ENCODE peak calls at places on chromosome 2, in five cellular contexts. F is Karpas-422; S is CD8-positive, alpha-beta memory T cell; N is tibial nerve; E is Peyer's patch. V is an unnamed sample.
A peak's percentile ranks its signal among the peaks of the same experiment; 100 is the strongest.

GRCh38 chr2:207937818-207938217 is 87.5 kb downstream of the PLEKHM3 start:
- DNase-seq in F (no peak), S (no peak), N (no peak), E (no peak), V (no peak)

GRCh38 chr2:43323810-43324588 is 97.6 kb upstream of the ZFP36L2 start:
- DNase-seq in F (no peak), S (no peak), N (peak; percentile 89), E (no peak), V (peak; percentile 87)

GRCh38 chr2:241314181-241314932 is 1.1 kb downstream of the HDLBP start:
- DNase-seq in F (peak; percentile 75), S (no peak), N (peak; percentile 15), E (no peak), V (no peak)

GRCh38 chr2:200199576-200200263 is 106.8 kb upstream of the SPATS2L start:
- DNase-seq in F (peak; percentile 60), S (no peak), N (no peak), E (no peak), V (no peak)

GRCh38 chr2:26018184-26018716 is 15.6 kb upstream of the RAB10 start:
- DNase-seq in F (no peak), S (no peak), N (peak; percentile 50), E (peak; percentile 82), V (peak; percentile 93)

GRCh38 chr2:67612576-67612981 is 215.4 kb downstream of the ETAA1 start:
- DNase-seq in F (no peak), S (no peak), N (no peak), E (no peak), V (no peak)

GRCh38 chr2:148201075-148202004 is 180.4 kb downstream of the MBD5 start:
- DNase-seq in F (peak; percentile 86), S (peak; percentile 4), N (peak; percentile 6), E (peak; percentile 55), V (no peak)

GRCh38 chr2:215749092-215749957 is 264.0 kb downstream of the MREG start:
- DNase-seq in F (no peak), S (no peak), N (peak; percentile 56), E (peak; percentile 53), V (peak; percentile 58)

GRCh38 chr2:232611559-232612218 is 21.7 kb upstream of the EFHD1 start:
- DNase-seq in F (peak; percentile 87), S (peak; percentile 41), N (peak; percentile 69), E (peak; percentile 73), V (no peak)

GRCh38 chr2:159114835-159115234 is 146.4 kb downstream of the TANC1 start:
- DNase-seq in F (no peak), S (no peak), N (no peak), E (no peak), V (no peak)

GRCh38 chr2:75157435-75157834 is 41.9 kb downstream of the TACR1 start:
- DNase-seq in F (peak; percentile 54), S (no peak), N (no peak), E (no peak), V (no peak)

GRCh38 chr2:225779829-225780228 is 380.3 kb downstream of the NYAP2 start:
- DNase-seq in F (peak; percentile 9), S (no peak), N (no peak), E (no peak), V (no peak)

GRCh38 chr2:46653539-46653938 is 174.2 kb downstream of the TMEM247 start:
- DNase-seq in F (no peak), S (no peak), N (no peak), E (no peak), V (no peak)

GRCh38 chr2:224807153-224807964 is 91.2 kb upstream of the CCDC195 start:
- DNase-seq in F (no peak), S (no peak), N (no peak), E (no peak), V (no peak)

GRCh38 chr2:11109002-11109401 is 46.3 kb upstream of the SLC66A3 start:
- DNase-seq in F (no peak), S (no peak), N (no peak), E (no peak), V (no peak)

GRCh38 chr2:39902103-39902502 is 123.0 kb upstream of the THUMPD2 start:
- DNase-seq in F (no peak), S (no peak), N (no peak), E (no peak), V (no peak)

GRCh38 chr2:46157966-46158310 is 139.3 kb upstream of the EPAS1 start:
- DNase-seq in F (no peak), S (no peak), N (no peak), E (no peak), V (no peak)

GRCh38 chr2:222844323-222844722 is 16.5 kb upstream of the ACSL3 start:
- DNase-seq in F (no peak), S (no peak), N (no peak), E (no peak), V (peak; percentile 32)

GRCh38 chr2:7929276-7929675 is 752.6 kb upstream of the ID2 start:
- DNase-seq in F (no peak), S (no peak), N (no peak), E (no peak), V (no peak)

GRCh38 chr2:48423376-48423775 is 106.6 kb upstream of the STON1 start:
- DNase-seq in F (no peak), S (no peak), N (no peak), E (no peak), V (no peak)

GRCh38 chr2:169073972-169074751 is 4.8 kb downstream of the DHRS9 start:
- DNase-seq in F (no peak), S (no peak), N (no peak), E (no peak), V (no peak)

GRCh38 chr2:173957517-173957916 is 7.7 kb downstream of the SP3 start:
- DNase-seq in F (no peak), S (no peak), N (no peak), E (no peak), V (no peak)

GRCh38 chr2:17470855-17471641 is 47.2 kb downstream of the RAD51AP2 start:
- DNase-seq in F (peak; percentile 85), S (no peak), N (no peak), E (no peak), V (no peak)

GRCh38 chr2:85542777-85543176 is 3.8 kb downstream of the MAT2A start:
- DNase-seq in F (no peak), S (no peak), N (no peak), E (no peak), V (no peak)
- H3K4me3 ChIP-seq in F (no peak overlapping the region), S (no peak overlapping the region), N (no peak overlapping the region), E (no peak overlapping the region), V (no peak overlapping the region)

GRCh38 chr2:3492951-3493609 is 26.3 kb downstream of the ADI1 start:
- DNase-seq in F (no peak), S (no peak), N (peak; percentile 75), E (no peak), V (peak; percentile 80)

GRCh38 chr2:3491716-3492474 is 27.4 kb downstream of the ADI1 start:
- DNase-seq in F (no peak), S (no peak), N (no peak), E (no peak), V (no peak)

GRCh38 chr2:3491306-3491705 is 28.0 kb downstream of the ADI1 start:
- DNase-seq in F (no peak), S (no peak), N (no peak), E (no peak), V (no peak)

GRCh38 chr2:3494984-3495666 is 24.2 kb downstream of the ADI1 start:
- DNase-seq in F (no peak), S (no peak), N (no peak), E (no peak), V (peak; percentile 64)

GRCh38 chr2:3493610-3493997 is 25.7 kb downstream of the ADI1 start:
- DNase-seq in F (no peak), S (no peak), N (peak; percentile 41), E (no peak), V (no peak)
- H3K4me3 ChIP-seq in F (no peak overlapping the region), S (no peak overlapping the region), N (no peak overlapping the region), E (no peak overlapping the region), V (no peak overlapping the region)

GRCh38 chr2:96091141-96091710 is 25.1 kb downstream of the ADRA2B start:
- DNase-seq in F (no peak), S (no peak), N (peak; percentile 3), E (peak; percentile 79), V (peak; percentile 12)
- H3K4me3 ChIP-seq in F (no peak overlapping the region), S (no peak overlapping the region), N (no peak overlapping the region), E (no peak overlapping the region), V (no peak overlapping the region)

GRCh38 chr2:76169289-76169688 is 458.6 kb upstream of the GCFC2 start:
- DNase-seq in F (no peak), S (no peak), N (no peak), E (no peak), V (no peak)

GRCh38 chr2:76174505-76174904 is 463.8 kb upstream of the GCFC2 start:
- DNase-seq in F (no peak), S (no peak), N (no peak), E (no peak), V (no peak)

GRCh38 chr2:76175295-76175694 is 464.6 kb upstream of the GCFC2 start:
- DNase-seq in F (no peak), S (no peak), N (no peak), E (no peak), V (no peak)

GRCh38 chr2:76170856-76171255 is 460.1 kb upstream of the GCFC2 start:
- DNase-seq in F (no peak), S (no peak), N (no peak), E (no peak), V (no peak)

DNA sequence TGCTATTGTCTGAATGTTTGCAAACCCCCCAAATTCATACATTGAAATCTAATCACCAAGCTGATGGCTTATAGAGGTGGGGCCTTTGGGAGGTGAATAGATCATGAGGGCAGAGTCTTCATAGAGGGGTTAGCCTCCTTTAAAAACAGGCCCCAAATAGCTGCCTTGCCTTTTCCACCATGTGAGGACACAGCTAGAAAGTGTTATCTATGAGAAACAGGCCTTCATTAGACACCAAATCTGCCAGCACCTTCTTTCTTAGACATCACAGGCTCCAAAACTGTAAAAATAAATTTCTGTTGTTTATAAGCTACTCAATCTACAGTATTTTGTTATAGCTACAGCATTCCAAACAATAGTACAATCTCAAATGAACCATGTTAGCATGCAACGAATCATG is 459.3 kb upstream of the GCFC2 start:
- DNase-seq in F (no peak), S (no peak), N (no peak), E (no peak), V (no peak)
- H3K4me3 ChIP-seq in F (no peak overlapping the region), S (no peak overlapping the region), N (no peak overlapping the region), E (no peak overlapping the region), V (no peak overlapping the region)

DNA sequence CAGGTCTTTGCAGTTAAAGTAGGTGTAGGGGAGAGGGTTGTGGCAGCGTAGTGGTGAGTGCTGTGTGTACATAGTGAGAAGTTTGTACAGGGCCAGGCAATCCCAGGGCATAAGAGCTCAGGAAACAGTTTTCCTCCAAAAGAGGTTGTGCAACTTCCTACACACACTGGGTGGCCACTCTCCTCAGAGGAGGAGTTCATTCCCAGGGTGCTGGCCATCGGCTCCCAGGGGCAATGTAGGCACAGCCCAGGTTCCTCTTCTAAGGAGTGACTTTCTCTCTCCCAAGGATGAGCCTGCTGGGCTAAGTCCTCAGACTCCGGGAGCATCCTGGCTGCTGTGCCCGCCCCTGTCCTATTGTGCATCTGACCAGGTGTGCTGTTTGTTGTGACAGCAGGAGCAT is 3.0 kb downstream of the ACOXL start:
- DNase-seq in F (no peak), S (no peak), N (no peak), E (no peak), V (no peak)
- H3K4me3 ChIP-seq in F (no peak overlapping the region), S (no peak overlapping the region), N (no peak overlapping the region), E (no peak overlapping the region), V (no peak overlapping the region)

DNA sequence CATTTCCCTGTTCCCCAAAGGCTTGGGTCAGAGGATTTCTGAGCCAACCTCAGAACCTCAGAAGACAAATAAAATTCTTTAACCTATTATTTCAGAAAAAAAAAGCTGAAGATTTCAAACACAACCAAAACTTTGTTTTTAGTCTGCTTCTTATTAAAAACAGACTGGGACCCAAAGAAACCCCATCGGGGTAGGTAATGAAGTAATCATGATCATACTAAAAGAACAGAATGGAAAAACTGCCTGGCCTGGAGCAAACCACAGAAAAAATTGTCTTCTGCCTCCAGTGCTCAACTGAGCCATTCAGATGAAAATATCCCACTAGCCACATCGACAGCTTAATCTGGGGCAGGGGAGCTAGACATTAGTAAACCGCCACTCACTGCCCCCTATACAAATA is 76.5 kb downstream of the SDC1 start:
- DNase-seq in F (no peak), S (no peak), N (peak; percentile 27), E (no peak), V (no peak)
- H3K4me3 ChIP-seq in F (no peak overlapping the region), S (no peak overlapping the region), N (no peak overlapping the region), E (no peak overlapping the region), V (no peak overlapping the region)

V was measured in lower leg skin.